ENCODE peak calls at places on chromosomes 6 and 20, in five cellular contexts. One of them, this sample, is unnamed.

GRCh38 chr6:154367839-154368695 is 11.5 kb upstream of the IPCEF1 start:
- DNase-seq in adrenal gland: no peak
- DNase-seq in fibroblast of lung: peak; percentile 43
- DNase-seq in naive thymus-derived CD4-positive, alpha-beta T cell: no peak
- DNase-seq in H9: no peak
- DNase-seq in this sample: no peak

GRCh38 chr20:23340524-23340923 is 10.1 kb upstream of the NXT1 start:
- DNase-seq in adrenal gland: peak; percentile 67
- DNase-seq in naive thymus-derived CD4-positive, alpha-beta T cell: no peak
- DNase-seq in H9: peak; percentile 76
- DNase-seq in fibroblast of lung: peak; percentile 83
- DNase-seq in this sample: peak; percentile 24

GRCh38 chr20:4542270-4542669 is 179.4 kb upstream of the PRND start:
- DNase-seq in naive thymus-derived CD4-positive, alpha-beta T cell: no peak
- DNase-seq in fibroblast of lung: no peak
- DNase-seq in adrenal gland: no peak
- DNase-seq in H9: no peak
- DNase-seq in this sample: no peak

GRCh38 chr6:117840541-117840983 is 66.5 kb upstream of the SLC35F1 start:
- DNase-seq in fibroblast of lung: peak; percentile 45
- DNase-seq in H9: no peak
- DNase-seq in naive thymus-derived CD4-positive, alpha-beta T cell: no peak
- DNase-seq in adrenal gland: no peak
- DNase-seq in this sample: peak; percentile 20

GRCh38 chr6:157556671-157557430 is 175.9 kb downstream of the ZDHHC14 start:
- DNase-seq in fibroblast of lung: no peak
- DNase-seq in H9: no peak
- DNase-seq in adrenal gland: no peak
- DNase-seq in naive thymus-derived CD4-positive, alpha-beta T cell: no peak
- DNase-seq in this sample: no peak

GRCh38 chr20:15482525-15482924 is 1090.7 kb downstream of the KIF16B start:
- DNase-seq in naive thymus-derived CD4-positive, alpha-beta T cell: no peak
- DNase-seq in H9: no peak
- DNase-seq in fibroblast of lung: no peak
- DNase-seq in adrenal gland: no peak
- DNase-seq in this sample: no peak

GRCh38 chr6:3230275-3231212 is 3.1 kb upstream of the TUBB2B start:
- DNase-seq in H9: peak; percentile 71
- DNase-seq in adrenal gland: no peak
- DNase-seq in naive thymus-derived CD4-positive, alpha-beta T cell: no peak
- DNase-seq in fibroblast of lung: no peak
- DNase-seq in this sample: no peak

GRCh38 chr6:21479140-21479539 is 114.4 kb upstream of the SOX4 start:
- DNase-seq in adrenal gland: peak; percentile 42
- DNase-seq in H9: no peak
- DNase-seq in naive thymus-derived CD4-positive, alpha-beta T cell: no peak
- DNase-seq in fibroblast of lung: peak; percentile 72
- DNase-seq in this sample: peak; percentile 28

GRCh38 chr20:846894-847278 is 13.4 kb downstream of the FAM110A start:
- DNase-seq in H9: no peak
- DNase-seq in naive thymus-derived CD4-positive, alpha-beta T cell: peak; percentile 55
- DNase-seq in adrenal gland: no peak
- DNase-seq in fibroblast of lung: no peak
- DNase-seq in this sample: no peak

GRCh38 chr6:127516676-127517273 is 2.4 kb downstream of the MTCL3 start:
- DNase-seq in fibroblast of lung: peak; percentile 61
- DNase-seq in adrenal gland: peak; percentile 25
- DNase-seq in naive thymus-derived CD4-positive, alpha-beta T cell: peak; percentile 32
- DNase-seq in H9: peak; percentile 74
- DNase-seq in this sample: peak; percentile 30

GRCh38 chr6:139073118-139073517 is 44.6 kb downstream of the ABRACL start:
- DNase-seq in fibroblast of lung: no peak
- DNase-seq in adrenal gland: no peak
- DNase-seq in naive thymus-derived CD4-positive, alpha-beta T cell: no peak
- DNase-seq in H9: no peak
- DNase-seq in this sample: no peak

GRCh38 chr6:131831392-131831791 is 23.6 kb downstream of the ENPP1 start:
- DNase-seq in naive thymus-derived CD4-positive, alpha-beta T cell: no peak
- DNase-seq in adrenal gland: no peak
- DNase-seq in H9: no peak
- DNase-seq in fibroblast of lung: peak; percentile 75
- DNase-seq in this sample: no peak

GRCh38 chr6:87336367-87336766 is 7.3 kb upstream of the GJB7 start:
- DNase-seq in H9: no peak
- DNase-seq in naive thymus-derived CD4-positive, alpha-beta T cell: no peak
- DNase-seq in adrenal gland: no peak
- DNase-seq in fibroblast of lung: no peak
- DNase-seq in this sample: no peak

GRCh38 chr6:168163096-168163731 is 84.2 kb upstream of the FRMD1 start:
- DNase-seq in fibroblast of lung: no peak
- DNase-seq in naive thymus-derived CD4-positive, alpha-beta T cell: no peak
- DNase-seq in adrenal gland: no peak
- DNase-seq in H9: peak; percentile 14
- DNase-seq in this sample: no peak

GRCh38 chr6:144104898-144105487 is 9.6 kb upstream of the SF3B5 start:
- DNase-seq in fibroblast of lung: peak; percentile 87
- DNase-seq in adrenal gland: peak; percentile 66
- DNase-seq in H9: no peak
- DNase-seq in naive thymus-derived CD4-positive, alpha-beta T cell: peak; percentile 65
- DNase-seq in this sample: peak; percentile 66

GRCh38 chr6:99590728-99591672 is 15.6 kb upstream of the PRDM13 start:
- DNase-seq in fibroblast of lung: no peak
- DNase-seq in adrenal gland: no peak
- DNase-seq in H9: peak; percentile 72
- DNase-seq in naive thymus-derived CD4-positive, alpha-beta T cell: no peak
- DNase-seq in this sample: no peak

GRCh38 chr20:47677314-47678129 is 107.8 kb downstream of the SULF2 start:
- DNase-seq in H9: peak; percentile 88
- DNase-seq in fibroblast of lung: peak; percentile 11
- DNase-seq in naive thymus-derived CD4-positive, alpha-beta T cell: peak; percentile 39
- DNase-seq in adrenal gland: peak; percentile 49
- DNase-seq in this sample: peak; percentile 45

GRCh38 chr6:137736048-137736846 is 130.8 kb upstream of the TNFAIP3 start:
- DNase-seq in H9: no peak
- DNase-seq in fibroblast of lung: no peak
- DNase-seq in naive thymus-derived CD4-positive, alpha-beta T cell: peak; percentile 18
- DNase-seq in adrenal gland: no peak
- DNase-seq in this sample: peak; percentile 11

GRCh38 chr6:110965629-110966229 is 7.2 kb downstream of the GTF3C6 start:
- DNase-seq in fibroblast of lung: no peak
- DNase-seq in H9: no peak
- DNase-seq in naive thymus-derived CD4-positive, alpha-beta T cell: no peak
- DNase-seq in adrenal gland: no peak
- DNase-seq in this sample: no peak

GRCh38 chr6:133447924-133448323 is 206.8 kb downstream of the EYA4 start:
- DNase-seq in naive thymus-derived CD4-positive, alpha-beta T cell: no peak
- DNase-seq in fibroblast of lung: peak; percentile 74
- DNase-seq in H9: no peak
- DNase-seq in adrenal gland: no peak
- DNase-seq in this sample: no peak

GRCh38 chr6:42326248-42326647 is 108.6 kb upstream of the MRPS10 start:
- DNase-seq in H9: no peak
- DNase-seq in naive thymus-derived CD4-positive, alpha-beta T cell: no peak
- DNase-seq in fibroblast of lung: no peak
- DNase-seq in adrenal gland: no peak
- DNase-seq in this sample: peak; percentile 25

GRCh38 chr6:128343666-128344065 is 176.7 kb downstream of the PTPRK start:
- DNase-seq in H9: no peak
- DNase-seq in fibroblast of lung: peak; percentile 91
- DNase-seq in adrenal gland: no peak
- DNase-seq in naive thymus-derived CD4-positive, alpha-beta T cell: no peak
- DNase-seq in this sample: no peak

GRCh38 chr6:152206072-152206818 is 398.8 kb downstream of the ESR1 start:
- DNase-seq in naive thymus-derived CD4-positive, alpha-beta T cell: peak; percentile 45
- DNase-seq in adrenal gland: peak; percentile 11
- DNase-seq in fibroblast of lung: peak; percentile 17
- DNase-seq in H9: peak; percentile 57
- DNase-seq in this sample: peak; percentile 15

GRCh38 chr20:53748821-53749402 is 155.3 kb upstream of the ZNF217 start:
- DNase-seq in H9: no peak
- DNase-seq in adrenal gland: no peak
- DNase-seq in fibroblast of lung: peak; percentile 65
- DNase-seq in naive thymus-derived CD4-positive, alpha-beta T cell: peak; percentile 46
- DNase-seq in this sample: no peak

GRCh38 chr20:57317789-57318371 is 11.7 kb upstream of the SPO11 start:
- DNase-seq in H9: no peak
- DNase-seq in adrenal gland: no peak
- DNase-seq in naive thymus-derived CD4-positive, alpha-beta T cell: no peak
- DNase-seq in fibroblast of lung: no peak
- DNase-seq in this sample: no peak

GRCh38 chr6:137745321-137745720 is 121.7 kb upstream of the TNFAIP3 start:
- DNase-seq in H9: no peak
- DNase-seq in fibroblast of lung: no peak
- DNase-seq in adrenal gland: no peak
- DNase-seq in naive thymus-derived CD4-positive, alpha-beta T cell: no peak
- DNase-seq in this sample: no peak

GRCh38 chr6:137657351-137657911 is 163.2 kb upstream of the OLIG3 start:
- DNase-seq in naive thymus-derived CD4-positive, alpha-beta T cell: no peak
- DNase-seq in adrenal gland: no peak
- DNase-seq in fibroblast of lung: no peak
- DNase-seq in H9: no peak
- DNase-seq in this sample: no peak

GRCh38 chr6:96907498-96907897 is 9.8 kb upstream of the NDUFAF4 start:
- DNase-seq in adrenal gland: no peak
- DNase-seq in fibroblast of lung: peak; percentile 32
- DNase-seq in H9: no peak
- DNase-seq in naive thymus-derived CD4-positive, alpha-beta T cell: no peak
- DNase-seq in this sample: no peak

GRCh38 chr6:19446570-19446969 is 390.6 kb upstream of the ID4 start:
- DNase-seq in adrenal gland: no peak
- DNase-seq in H9: no peak
- DNase-seq in fibroblast of lung: no peak
- DNase-seq in naive thymus-derived CD4-positive, alpha-beta T cell: no peak
- DNase-seq in this sample: no peak

GRCh38 chr20:36274248-36274841 is 31.8 kb upstream of the DLGAP4 start:
- DNase-seq in adrenal gland: no peak
- DNase-seq in fibroblast of lung: no peak
- DNase-seq in H9: no peak
- DNase-seq in naive thymus-derived CD4-positive, alpha-beta T cell: no peak
- DNase-seq in this sample: no peak

GRCh38 chr6:77587963-77588362 is 64.9 kb upstream of the MEI4 start:
- DNase-seq in naive thymus-derived CD4-positive, alpha-beta T cell: no peak
- DNase-seq in H9: no peak
- DNase-seq in fibroblast of lung: no peak
- DNase-seq in adrenal gland: no peak
- DNase-seq in this sample: no peak
- H3K4me1 ChIP-seq in naive thymus-derived CD4-positive, alpha-beta T cell: no peaks in the 10 kb centered on the region
- H3K4me1 ChIP-seq in H9: no peaks in the 10 kb centered on the region
- H3K4me1 ChIP-seq in fibroblast of lung: no peaks in the 10 kb centered on the region
- H3K4me1 ChIP-seq in adrenal gland: no peaks in the 10 kb centered on the region
- H3K4me1 ChIP-seq in this sample: no peaks in the 10 kb centered on the region

GRCh38 chr6:15366879-15367278 is 121.0 kb downstream of the JARID2 start:
- DNase-seq in adrenal gland: no peak
- DNase-seq in fibroblast of lung: no peak
- DNase-seq in H9: no peak
- DNase-seq in naive thymus-derived CD4-positive, alpha-beta T cell: no peak
- DNase-seq in this sample: no peak
- H3K4me1 ChIP-seq in adrenal gland: peaks cover 48% of the 10 kb centered on the region
- H3K4me1 ChIP-seq in fibroblast of lung: peaks cover 6% of the 10 kb centered on the region
- H3K4me1 ChIP-seq in H9: peaks cover 24% of the 10 kb centered on the region
- H3K4me1 ChIP-seq in naive thymus-derived CD4-positive, alpha-beta T cell: peaks cover 29% of the 10 kb centered on the region
- H3K4me1 ChIP-seq in this sample: peaks cover 6% of the 10 kb centered on the region

GRCh38 chr20:10652660-10653191 is 21.1 kb downstream of the JAG1 start:
- DNase-seq in fibroblast of lung: no peak
- DNase-seq in adrenal gland: no peak
- DNase-seq in naive thymus-derived CD4-positive, alpha-beta T cell: no peak
- DNase-seq in H9: no peak
- DNase-seq in this sample: no peak

GRCh38 chr20:10652185-10652584 is 21.6 kb downstream of the JAG1 start:
- DNase-seq in fibroblast of lung: no peak
- DNase-seq in naive thymus-derived CD4-positive, alpha-beta T cell: no peak
- DNase-seq in H9: no peak
- DNase-seq in adrenal gland: no peak
- DNase-seq in this sample: no peak

GRCh38 chr20:10654630-10655029 is 19.2 kb downstream of the JAG1 start:
- DNase-seq in adrenal gland: no peak
- DNase-seq in naive thymus-derived CD4-positive, alpha-beta T cell: no peak
- DNase-seq in fibroblast of lung: no peak
- DNase-seq in H9: peak; percentile 59
- DNase-seq in this sample: peak; percentile 55

GRCh38 chr20:10655723-10656122 is 18.1 kb downstream of the JAG1 start:
- DNase-seq in fibroblast of lung: no peak
- DNase-seq in H9: no peak
- DNase-seq in adrenal gland: no peak
- DNase-seq in naive thymus-derived CD4-positive, alpha-beta T cell: no peak
- DNase-seq in this sample: no peak

GRCh38 chr20:10653593-10654288 is 20.1 kb downstream of the JAG1 start:
- DNase-seq in H9: no peak
- DNase-seq in fibroblast of lung: peak; percentile 72
- DNase-seq in adrenal gland: no peak
- DNase-seq in naive thymus-derived CD4-positive, alpha-beta T cell: no peak
- DNase-seq in this sample: peak; percentile 20
- H3K4me1 ChIP-seq in H9: peaks cover 21% of the 10 kb centered on the region
- H3K4me1 ChIP-seq in fibroblast of lung: peaks cover 23% of the 10 kb centered on the region
- H3K4me1 ChIP-seq in adrenal gland: peaks cover 3% of the 10 kb centered on the region
- H3K4me1 ChIP-seq in naive thymus-derived CD4-positive, alpha-beta T cell: no peaks in the 10 kb centered on the region
- H3K4me1 ChIP-seq in this sample: no peaks in the 10 kb centered on the region

GRCh38 chr6:10391799-10392198 is 23.1 kb downstream of the TFAP2A start:
- DNase-seq in fibroblast of lung: no peak
- DNase-seq in naive thymus-derived CD4-positive, alpha-beta T cell: no peak
- DNase-seq in adrenal gland: no peak
- DNase-seq in H9: no peak
- DNase-seq in this sample: no peak
- H3K4me1 ChIP-seq in fibroblast of lung: no peaks in the 10 kb centered on the region
- H3K4me1 ChIP-seq in naive thymus-derived CD4-positive, alpha-beta T cell: no peaks in the 10 kb centered on the region
- H3K4me1 ChIP-seq in adrenal gland: no peaks in the 10 kb centered on the region
- H3K4me1 ChIP-seq in H9: no peaks in the 10 kb centered on the region
- H3K4me1 ChIP-seq in this sample: no peaks in the 10 kb centered on the region

DNA sequence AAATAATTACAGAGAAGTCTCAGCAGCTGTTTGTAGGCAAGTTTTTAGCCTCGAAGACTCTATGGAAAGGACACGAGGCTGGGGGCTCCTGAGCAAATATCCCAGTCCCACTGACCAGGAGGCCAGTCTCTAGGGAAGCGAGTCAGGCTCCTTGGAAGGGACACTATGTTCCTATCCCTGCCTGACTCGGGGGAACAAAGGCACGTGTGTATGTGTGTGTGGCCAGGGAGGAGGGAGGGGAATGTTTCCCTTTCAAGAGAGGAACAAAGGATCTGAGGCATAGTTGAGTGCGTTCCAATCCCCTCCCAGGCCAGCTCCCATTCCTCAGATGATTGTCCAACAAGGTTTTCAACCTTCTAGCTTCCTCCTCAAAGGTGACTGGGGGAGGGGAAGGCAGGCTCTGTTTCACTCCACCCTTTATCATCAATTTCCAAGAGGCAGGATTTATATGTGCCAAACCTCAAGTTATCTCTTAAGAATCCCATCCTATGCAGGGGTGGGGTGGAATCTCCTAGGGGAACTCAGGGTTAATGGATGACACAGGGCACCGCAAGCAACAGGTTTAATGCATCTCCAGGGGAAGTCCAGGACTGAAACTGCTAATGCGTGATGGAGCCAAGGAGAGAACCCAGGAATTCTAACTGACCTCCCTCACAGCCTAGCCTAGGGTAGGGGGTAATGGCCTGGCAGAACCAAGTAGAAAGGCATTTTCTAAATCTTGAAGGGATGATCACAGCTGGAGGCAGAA is 9.9 kb downstream of the BCL2L1 start:
- DNase-seq in adrenal gland: peak; percentile 83
- DNase-seq in H9: peak; percentile 83
- DNase-seq in fibroblast of lung: peak; percentile 79
- DNase-seq in naive thymus-derived CD4-positive, alpha-beta T cell: no peak
- DNase-seq in this sample: peak; percentile 83
- H3K4me1 ChIP-seq in adrenal gland: peaks cover 88% of the 10 kb centered on the region
- H3K4me1 ChIP-seq in H9: peaks cover 15% of the 10 kb centered on the region
- H3K4me1 ChIP-seq in fibroblast of lung: peaks cover 42% of the 10 kb centered on the region
- H3K4me1 ChIP-seq in naive thymus-derived CD4-positive, alpha-beta T cell: peaks cover 16% of the 10 kb centered on the region
- H3K4me1 ChIP-seq in this sample: peaks cover 43% of the 10 kb centered on the region